ENCODE peak calls at places on chromosomes 11 and 22, in ten cellular contexts. W is sigmoid colon, R is tibial artery, P is bronchial epithelial cell, G is fibroblast of lung, T is testis, Y is astrocyte of the spinal cord, V is BJ, F is mammary epithelial cell, L is spleen. U is an unnamed sample.

GRCh38 chr22:19411690-19412045 is 19.9 kb downstream of the HIRA start:
- DNase-seq in T (no peak), F (no peak), V (no peak), R (no peak), Y (no peak), G (no peak), W (no peak), L (no peak), P (no peak), U (no peak)

GRCh38 chr11:121391914-121392313 is 60.2 kb upstream of the SORL1 start:
- DNase-seq in F (peak; percentile 77), G (no peak), Y (no peak), V (no peak), P (peak; percentile 77), W (no peak), R (no peak), T (peak; percentile 40), L (no peak), U (no peak)

GRCh38 chr22:29773233-29773632 is 6.1 kb downstream of the UQCR10 start:
- DNase-seq in Y (peak; percentile 50), F (peak; percentile 79), R (no peak), W (no peak), P (peak; percentile 86), T (no peak), V (no peak), G (no peak), L (no peak), U (no peak)

GRCh38 chr11:119800171-119800570 is 71.2 kb upstream of the NECTIN1 start:
- DNase-seq in Y (no peak), L (no peak), W (no peak), R (no peak), P (no peak), T (no peak), F (no peak), V (no peak), G (no peak), U (no peak)

GRCh38 chr22:25566812-25567211 is 2.3 kb downstream of the GRK3 start:
- DNase-seq in Y (no peak), P (no peak), V (no peak), G (no peak), F (no peak), W (no peak), R (no peak), T (no peak), L (no peak), U (no peak)

GRCh38 chr11:28228196-28228595 is 120.0 kb downstream of the METTL15 start:
- DNase-seq in G (peak; percentile 43), W (no peak), V (no peak), F (peak; percentile 10), R (no peak), P (peak; percentile 31), Y (peak; percentile 60), T (no peak), L (no peak), U (no peak)

GRCh38 chr22:37623075-37624016 is 14.7 kb downstream of the GGA1 start:
- DNase-seq in Y (peak; percentile 36), G (peak; percentile 57), V (no peak), R (no peak), F (no peak), T (peak; percentile 75), P (no peak), W (peak; percentile 85), L (peak; percentile 93), U (no peak)

GRCh38 chr11:120564573-120565301 is 53.2 kb downstream of the GRIK4 start:
- DNase-seq in R (no peak), T (peak; percentile 45), V (no peak), F (no peak), Y (peak; percentile 25), P (peak; percentile 15), L (peak; percentile 78), G (peak; percentile 31), W (no peak), U (peak; percentile 39)

GRCh38 chr11:18778468-18778867 is 13.1 kb downstream of the PTPN5 start:
- DNase-seq in T (no peak), P (no peak), Y (no peak), F (no peak), W (no peak), V (no peak), L (no peak), R (no peak), G (no peak), U (no peak)

GRCh38 chr11:50072226-50073112 is 39.8 kb downstream of the OR4C45 start:
- DNase-seq in V (no peak), P (no peak), Y (no peak), G (no peak), R (no peak), L (no peak), T (no peak), W (no peak), F (no peak), U (no peak)

GRCh38 chr11:1705121-1706052 is 8.4 kb downstream of the KRTAP5-6 start:
- DNase-seq in P (peak; percentile 32), Y (peak; percentile 10), V (no peak), L (peak; percentile 11), F (peak; percentile 55), W (no peak), R (no peak), T (no peak), G (no peak), U (no peak)

GRCh38 chr22:33866521-33866920 is 53.8 kb downstream of the LARGE1 start:
- DNase-seq in T (no peak), L (no peak), V (no peak), R (no peak), G (no peak), P (no peak), F (no peak), Y (no peak), W (no peak), U (no peak)

GRCh38 chr11:34205326-34206035 is 100.1 kb downstream of the NAT10 start:
- DNase-seq in G (peak; percentile 22), P (no peak), V (no peak), L (no peak), F (no peak), W (no peak), R (no peak), T (no peak), Y (peak; percentile 28), U (no peak)

GRCh38 chr11:35725880-35726279 is 63.3 kb downstream of the TRIM44 start:
- DNase-seq in P (peak; percentile 81), R (no peak), G (peak; percentile 83), F (peak; percentile 81), V (no peak), W (no peak), Y (peak; percentile 83), T (no peak), L (no peak), U (no peak)

GRCh38 chr11:1888811-1889526 is 2.7 kb downstream of the PRR33 start:
- DNase-seq in W (no peak), V (no peak), F (no peak), Y (no peak), L (peak; percentile 93), T (no peak), R (no peak), G (no peak), P (no peak), U (no peak)

GRCh38 chr11:33645686-33646085 is 54.9 kb downstream of the C11orf91 start:
- DNase-seq in R (no peak), T (no peak), F (no peak), V (no peak), Y (no peak), G (no peak), W (no peak), L (no peak), P (no peak), U (no peak)

GRCh38 chr11:120375076-120375475 is 38.9 kb downstream of the ARHGEF12 start:
- DNase-seq in F (no peak), V (no peak), L (no peak), G (no peak), Y (peak; percentile 83), T (no peak), R (no peak), P (no peak), W (no peak), U (no peak)

GRCh38 chr11:112227471-112227870 is 1.2 kb downstream of the PTS start:
- DNase-seq in R (no peak), T (no peak), L (no peak), V (no peak), W (no peak), G (no peak), Y (no peak), P (no peak), F (peak; percentile 13), U (no peak)

GRCh38 chr11:10450451-10451398 is 4.3 kb upstream of the AMPD3 start:
- DNase-seq in F (peak; percentile 50), W (no peak), G (peak; percentile 35), L (peak; percentile 92), T (peak; percentile 50), Y (peak; percentile 32), V (no peak), R (no peak), P (peak; percentile 53), U (no peak)
- H3K4me3 ChIP-seq in F (peak overlapping the region; percentile 59), W (peak overlapping the region; percentile 45), G (peak overlapping the region; percentile 47), L (peak overlapping the region; percentile 54), T (peak overlapping the region; percentile 48), Y (peak overlapping the region; percentile 31), V (peak overlapping the region; percentile 32), R (peak overlapping the region; percentile 60), P (peak overlapping the region; percentile 55), U (peak overlapping the region; percentile 57)

DNA sequence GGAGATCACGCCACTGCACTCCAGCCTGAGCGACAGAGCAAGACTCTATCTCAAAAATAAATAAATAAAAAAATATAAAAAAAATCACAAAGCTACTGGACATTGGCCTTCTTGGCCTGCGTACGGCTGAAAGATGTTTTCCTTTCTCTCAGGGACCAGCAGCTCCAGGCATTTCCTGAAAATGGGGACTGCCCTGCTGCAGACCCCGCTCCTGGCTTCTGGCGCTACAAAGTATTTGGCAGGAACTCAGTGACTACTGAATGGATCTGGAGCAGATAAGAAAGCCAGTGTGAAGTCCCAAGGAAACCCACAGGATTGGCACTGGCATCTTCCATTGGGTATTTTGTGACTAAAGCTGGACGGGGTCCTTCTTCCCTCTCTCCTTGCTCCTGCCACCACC is 22.5 kb upstream of the YPEL1 start:
- DNase-seq in L (no peak), W (no peak), T (no peak), V (no peak), P (no peak), Y (no peak), F (no peak), G (no peak), R (no peak), U (no peak)
- TF ChIP-seq CTCF in L (no peak), W (no peak), T (no peak), V (no peak), P (no peak), Y (no peak), F (no peak), G (no peak), R (no peak), U (no peak)

GRCh38 chr22:44497904-44498242 is at the start of gene RTL6:
- DNase-seq in Y (no peak), R (no peak), G (no peak), T (no peak), W (no peak), P (no peak), F (no peak), L (no peak), V (no peak), U (no peak)
- H3K4me3 ChIP-seq in Y (peak within 1 kb of the TSS; percentile 67), R (peak within 1 kb of the TSS; percentile 94), G (peak within 1 kb of the TSS; percentile 74), T (peak within 1 kb of the TSS; percentile 80), W (peak within 1 kb of the TSS; percentile 58), P (peak within 1 kb of the TSS; percentile 49), F (peak within 1 kb of the TSS; percentile 62), L (peak within 1 kb of the TSS; percentile 75), V (peak within 1 kb of the TSS; percentile 53), U (no peak within 1 kb of the TSS)

DNA sequence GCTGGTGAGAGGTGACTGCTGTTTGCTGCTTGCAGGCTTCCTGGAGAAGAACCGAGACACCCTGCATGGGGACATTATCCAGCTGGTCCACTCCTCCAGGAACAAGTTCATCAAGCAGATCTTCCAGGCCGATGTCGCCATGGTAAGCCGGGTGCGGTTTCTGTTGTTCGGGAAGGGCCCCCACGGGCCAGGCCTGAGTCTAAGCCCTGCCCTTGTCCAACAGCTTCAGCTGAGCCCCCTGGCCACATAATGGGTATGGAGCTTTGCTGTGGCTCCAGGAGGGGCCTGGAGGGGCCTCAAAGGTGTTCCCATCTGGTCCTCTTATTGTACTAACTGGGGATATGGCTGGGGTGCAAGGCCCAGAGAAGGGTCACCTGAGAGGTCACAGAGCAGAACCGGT is 38.0 kb downstream of the MYO7A start:
- DNase-seq in L (no peak), W (no peak), T (no peak), R (no peak), P (no peak), G (no peak), V (no peak), Y (no peak), F (no peak), U (no peak)
- TF ChIP-seq CTCF in L (no peak), W (no peak), T (no peak), R (no peak), P (no peak), G (no peak), V (no peak), Y (no peak), F (no peak), U (no peak)